ENCODE peak calls at places on chromosomes 4 and X, in seven cellular contexts. One of them, this sample, is unnamed.

GRCh38 chrX:151596282-151596681 is 32.8 kb downstream of the PASD1 start:
- DNase-seq in IMR-90: no peak
- DNase-seq in psoas muscle: no peak
- DNase-seq in DND-41: no peak
- DNase-seq in brain microvascular endothelial cell: no peak
- DNase-seq in body of pancreas: no peak
- DNase-seq in adrenal gland: no peak
- DNase-seq in this sample: no peak

GRCh38 chr4:1396806-1397455 is 9.3 kb downstream of the NKX1-1 start:
- DNase-seq in IMR-90: no peak
- DNase-seq in psoas muscle: no peak
- DNase-seq in DND-41: no peak
- DNase-seq in brain microvascular endothelial cell: no peak
- DNase-seq in body of pancreas: no peak
- DNase-seq in adrenal gland: no peak
- DNase-seq in this sample: peak; percentile 5

GRCh38 chr4:184930026-184930425 is 88.3 kb upstream of the HELT start:
- DNase-seq in IMR-90: no peak
- DNase-seq in psoas muscle: no peak
- DNase-seq in DND-41: no peak
- DNase-seq in brain microvascular endothelial cell: no peak
- DNase-seq in body of pancreas: no peak
- DNase-seq in adrenal gland: no peak
- DNase-seq in this sample: no peak

GRCh38 chr4:20395160-20395773 is 143.6 kb downstream of the SLIT2 start:
- DNase-seq in IMR-90: peak; percentile 15
- DNase-seq in psoas muscle: no peak
- DNase-seq in DND-41: peak; percentile 38
- DNase-seq in brain microvascular endothelial cell: no peak
- DNase-seq in body of pancreas: peak; percentile 34
- DNase-seq in adrenal gland: peak; percentile 26
- DNase-seq in this sample: peak; percentile 70

GRCh38 chrX:56738670-56739069 is 9.6 kb downstream of the NBDY start:
- DNase-seq in IMR-90: no peak
- DNase-seq in psoas muscle: no peak
- DNase-seq in DND-41: no peak
- DNase-seq in brain microvascular endothelial cell: no peak
- DNase-seq in body of pancreas: no peak
- DNase-seq in adrenal gland: no peak
- DNase-seq in this sample: no peak

GRCh38 chrX:72202792-72203401 is 21.3 kb downstream of the PIN4 start:
- DNase-seq in IMR-90: no peak
- DNase-seq in psoas muscle: no peak
- DNase-seq in DND-41: no peak
- DNase-seq in brain microvascular endothelial cell: no peak
- DNase-seq in body of pancreas: no peak
- DNase-seq in adrenal gland: no peak
- DNase-seq in this sample: no peak

GRCh38 chr4:924107-925096 is 7.7 kb downstream of the GAK start:
- DNase-seq in IMR-90: peak; percentile 78
- DNase-seq in psoas muscle: no peak
- DNase-seq in DND-41: no peak
- DNase-seq in brain microvascular endothelial cell: peak; percentile 43
- DNase-seq in body of pancreas: no peak
- DNase-seq in adrenal gland: no peak
- DNase-seq in this sample: peak; percentile 54

GRCh38 chr4:182604953-182605352 is 312.2 kb downstream of the DCTD start:
- DNase-seq in IMR-90: peak; percentile 96
- DNase-seq in psoas muscle: no peak
- DNase-seq in DND-41: no peak
- DNase-seq in brain microvascular endothelial cell: peak; percentile 61
- DNase-seq in body of pancreas: no peak
- DNase-seq in adrenal gland: no peak
- DNase-seq in this sample: no peak

GRCh38 chr4:93232883-93233282 is 595.7 kb upstream of the ATOH1 start:
- DNase-seq in IMR-90: no peak
- DNase-seq in psoas muscle: no peak
- DNase-seq in DND-41: no peak
- DNase-seq in brain microvascular endothelial cell: no peak
- DNase-seq in body of pancreas: no peak
- DNase-seq in adrenal gland: no peak
- DNase-seq in this sample: no peak

GRCh38 chrX:147635186-147635585 is 276.5 kb upstream of the FMR1 start:
- DNase-seq in IMR-90: no peak
- DNase-seq in psoas muscle: no peak
- DNase-seq in DND-41: peak; percentile 18
- DNase-seq in brain microvascular endothelial cell: no peak
- DNase-seq in body of pancreas: no peak
- DNase-seq in adrenal gland: no peak
- DNase-seq in this sample: no peak

GRCh38 chrX:155874571-155875244 is 6.4 kb upstream of the VAMP7 start:
- DNase-seq in IMR-90: no peak
- DNase-seq in psoas muscle: no peak
- DNase-seq in DND-41: no peak
- DNase-seq in brain microvascular endothelial cell: no peak
- DNase-seq in body of pancreas: no peak
- DNase-seq in adrenal gland: no peak
- DNase-seq in this sample: no peak

GRCh38 chr4:156255608-156256007 is 301.9 kb upstream of the CTSO start:
- DNase-seq in IMR-90: no peak
- DNase-seq in psoas muscle: no peak
- DNase-seq in DND-41: no peak
- DNase-seq in brain microvascular endothelial cell: no peak
- DNase-seq in body of pancreas: no peak
- DNase-seq in adrenal gland: no peak
- DNase-seq in this sample: no peak

GRCh38 chr4:7298601-7299000 is 106.3 kb downstream of the SORCS2 start:
- DNase-seq in IMR-90: no peak
- DNase-seq in psoas muscle: no peak
- DNase-seq in DND-41: no peak
- DNase-seq in brain microvascular endothelial cell: no peak
- DNase-seq in body of pancreas: no peak
- DNase-seq in adrenal gland: no peak
- DNase-seq in this sample: no peak

GRCh38 chrX:69320116-69320515 is 154.9 kb upstream of the PJA1 start:
- DNase-seq in IMR-90: no peak
- DNase-seq in psoas muscle: no peak
- DNase-seq in DND-41: no peak
- DNase-seq in brain microvascular endothelial cell: no peak
- DNase-seq in body of pancreas: no peak
- DNase-seq in adrenal gland: no peak
- DNase-seq in this sample: no peak

GRCh38 chr4:600850-601515 is 24.4 kb upstream of the PDE6B start:
- DNase-seq in IMR-90: no peak
- DNase-seq in psoas muscle: no peak
- DNase-seq in DND-41: no peak
- DNase-seq in brain microvascular endothelial cell: no peak
- DNase-seq in body of pancreas: no peak
- DNase-seq in adrenal gland: no peak
- DNase-seq in this sample: no peak

GRCh38 chrX:153521034-153521433 is 3.6 kb downstream of the ATP2B3 start:
- DNase-seq in IMR-90: peak; percentile 45
- DNase-seq in psoas muscle: no peak
- DNase-seq in DND-41: no peak
- DNase-seq in brain microvascular endothelial cell: no peak
- DNase-seq in body of pancreas: no peak
- DNase-seq in adrenal gland: no peak
- DNase-seq in this sample: no peak

GRCh38 chr4:169416997-169417396 is 146.2 kb upstream of the SH3RF1 start:
- DNase-seq in IMR-90: no peak
- DNase-seq in psoas muscle: no peak
- DNase-seq in DND-41: no peak
- DNase-seq in brain microvascular endothelial cell: no peak
- DNase-seq in body of pancreas: no peak
- DNase-seq in adrenal gland: no peak
- DNase-seq in this sample: no peak

GRCh38 chr4:5371415-5372190 is 320.3 kb downstream of the STK32B start:
- DNase-seq in IMR-90: peak; percentile 80
- DNase-seq in psoas muscle: no peak
- DNase-seq in DND-41: no peak
- DNase-seq in brain microvascular endothelial cell: peak; percentile 65
- DNase-seq in body of pancreas: no peak
- DNase-seq in adrenal gland: no peak
- DNase-seq in this sample: no peak

GRCh38 chr4:81562093-81562492 is 90.4 kb upstream of the RASGEF1B start:
- DNase-seq in IMR-90: no peak
- DNase-seq in psoas muscle: no peak
- DNase-seq in DND-41: no peak
- DNase-seq in brain microvascular endothelial cell: no peak
- DNase-seq in body of pancreas: no peak
- DNase-seq in adrenal gland: no peak
- DNase-seq in this sample: no peak

GRCh38 chr4:83281326-83281725 is 3.3 kb downstream of the COQ2 start:
- DNase-seq in IMR-90: no peak
- DNase-seq in psoas muscle: no peak
- DNase-seq in DND-41: no peak
- DNase-seq in brain microvascular endothelial cell: no peak
- DNase-seq in body of pancreas: no peak
- DNase-seq in adrenal gland: no peak
- DNase-seq in this sample: no peak

GRCh38 chrX:26871967-26872366 is 591.2 kb downstream of the PPP4R3C start:
- DNase-seq in IMR-90: no peak
- DNase-seq in psoas muscle: no peak
- DNase-seq in DND-41: no peak
- DNase-seq in brain microvascular endothelial cell: no peak
- DNase-seq in body of pancreas: no peak
- DNase-seq in adrenal gland: no peak
- DNase-seq in this sample: no peak

GRCh38 chrX:48695524-48695875 is 1.0 kb upstream of the SUV39H1 start:
- DNase-seq in IMR-90: peak; percentile 28
- DNase-seq in psoas muscle: no peak
- DNase-seq in DND-41: no peak
- DNase-seq in brain microvascular endothelial cell: no peak
- DNase-seq in body of pancreas: no peak
- DNase-seq in adrenal gland: no peak
- DNase-seq in this sample: peak; percentile 53

GRCh38 chr4:80228460-80228859 is 31.2 kb downstream of the PRDM8 start:
- DNase-seq in IMR-90: no peak
- DNase-seq in psoas muscle: no peak
- DNase-seq in DND-41: no peak
- DNase-seq in brain microvascular endothelial cell: no peak
- DNase-seq in body of pancreas: no peak
- DNase-seq in adrenal gland: no peak
- DNase-seq in this sample: no peak

GRCh38 chrX:39577976-39578962 is 519.5 kb downstream of the BCOR start:
- DNase-seq in IMR-90: no peak
- DNase-seq in psoas muscle: peak; percentile 20
- DNase-seq in DND-41: peak; percentile 67
- DNase-seq in brain microvascular endothelial cell: no peak
- DNase-seq in body of pancreas: no peak
- DNase-seq in adrenal gland: no peak
- DNase-seq in this sample: no peak

GRCh38 chr4:38856524-38857337 is at the start of gene TLR6:
- DNase-seq in IMR-90: peak; percentile 68
- DNase-seq in psoas muscle: no peak
- DNase-seq in DND-41: peak; percentile 72
- DNase-seq in brain microvascular endothelial cell: peak; percentile 72
- DNase-seq in body of pancreas: peak; percentile 82
- DNase-seq in adrenal gland: no peak
- DNase-seq in this sample: peak; percentile 57

GRCh38 chr4:121176082-121176706 is 12.1 kb upstream of the TNIP3 start:
- DNase-seq in IMR-90: no peak
- DNase-seq in psoas muscle: no peak
- DNase-seq in DND-41: no peak
- DNase-seq in brain microvascular endothelial cell: no peak
- DNase-seq in body of pancreas: no peak
- DNase-seq in adrenal gland: no peak
- DNase-seq in this sample: no peak

GRCh38 chr4:71677568-71677967 is 106.3 kb downstream of the GC start:
- DNase-seq in IMR-90: no peak
- DNase-seq in psoas muscle: no peak
- DNase-seq in DND-41: no peak
- DNase-seq in brain microvascular endothelial cell: no peak
- DNase-seq in body of pancreas: no peak
- DNase-seq in adrenal gland: no peak
- DNase-seq in this sample: no peak

GRCh38 chr4:66554844-66555243 is 884.6 kb upstream of the EPHA5 start:
- DNase-seq in IMR-90: no peak
- DNase-seq in psoas muscle: no peak
- DNase-seq in DND-41: no peak
- DNase-seq in brain microvascular endothelial cell: no peak
- DNase-seq in body of pancreas: no peak
- DNase-seq in adrenal gland: no peak
- DNase-seq in this sample: no peak
- TF ChIP-seq CTCF in IMR-90: no peak
- TF ChIP-seq CTCF in psoas muscle: no peak
- TF ChIP-seq CTCF in DND-41: no peak
- TF ChIP-seq CTCF in brain microvascular endothelial cell: no peak
- TF ChIP-seq CTCF in body of pancreas: no peak
- TF ChIP-seq CTCF in adrenal gland: no peak
- TF ChIP-seq CTCF in this sample: no peak

GRCh38 chrX:145821898-145822567 is 4.4 kb downstream of the SLITRK2 start:
- DNase-seq in IMR-90: no peak
- DNase-seq in psoas muscle: no peak
- DNase-seq in DND-41: no peak
- DNase-seq in brain microvascular endothelial cell: no peak
- DNase-seq in body of pancreas: no peak
- DNase-seq in adrenal gland: no peak
- DNase-seq in this sample: no peak
- H3K27ac ChIP-seq in IMR-90: no peak overlapping the region
- H3K27ac ChIP-seq in psoas muscle: no peak overlapping the region
- H3K27ac ChIP-seq in DND-41: no peak overlapping the region
- H3K27ac ChIP-seq in brain microvascular endothelial cell: no peak overlapping the region
- H3K27ac ChIP-seq in body of pancreas: no peak overlapping the region
- H3K27ac ChIP-seq in adrenal gland: no peak overlapping the region
- H3K27ac ChIP-seq in this sample: no peak overlapping the region

GRCh38 chr4:61763682-61764081 is 563.6 kb downstream of the ADGRL3 start:
- DNase-seq in IMR-90: no peak
- DNase-seq in psoas muscle: no peak
- DNase-seq in DND-41: no peak
- DNase-seq in brain microvascular endothelial cell: no peak
- DNase-seq in body of pancreas: no peak
- DNase-seq in adrenal gland: no peak
- DNase-seq in this sample: no peak
- H3K36me3 ChIP-seq in IMR-90: no peaks in the 10 kb centered on the region
- H3K36me3 ChIP-seq in psoas muscle: no peaks in the 10 kb centered on the region
- H3K36me3 ChIP-seq in DND-41: no peaks in the 10 kb centered on the region
- H3K36me3 ChIP-seq in brain microvascular endothelial cell: no peaks in the 10 kb centered on the region
- H3K36me3 ChIP-seq in body of pancreas: no peaks in the 10 kb centered on the region
- H3K36me3 ChIP-seq in adrenal gland: no peaks in the 10 kb centered on the region
- H3K36me3 ChIP-seq in this sample: no peaks in the 10 kb centered on the region

DNA sequence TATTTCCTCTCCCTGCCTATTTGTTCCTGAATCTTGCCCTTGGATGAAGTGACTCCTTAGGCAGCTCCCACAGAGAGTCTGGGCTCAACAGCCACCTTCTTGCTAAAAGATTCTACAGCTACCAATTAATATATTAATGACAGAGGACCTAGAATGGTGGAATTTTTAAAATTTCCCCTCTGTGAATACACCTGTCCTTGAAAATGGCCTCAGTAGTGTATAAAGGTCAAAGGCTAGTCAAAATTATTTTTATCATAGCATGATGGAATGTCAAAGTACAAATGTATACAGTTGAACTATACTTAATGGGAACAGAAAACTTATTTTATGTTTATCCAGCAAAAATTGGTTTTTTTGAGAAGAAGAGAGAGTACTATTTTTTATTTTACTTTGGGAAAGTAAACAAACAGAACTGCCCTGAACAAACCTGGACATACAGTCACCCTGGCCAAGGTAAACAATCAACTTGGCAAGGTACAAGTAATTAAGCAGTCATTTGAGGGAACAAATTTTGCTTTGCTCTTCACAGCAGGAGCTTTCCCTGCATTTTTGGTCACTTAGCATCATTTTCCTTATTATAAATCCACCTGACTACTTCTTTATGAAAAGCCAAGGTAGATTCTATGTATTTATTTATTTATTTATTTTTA is 250.8 kb downstream of the INPP4B start:
- DNase-seq in IMR-90: no peak
- DNase-seq in psoas muscle: no peak
- DNase-seq in DND-41: no peak
- DNase-seq in brain microvascular endothelial cell: no peak
- DNase-seq in body of pancreas: peak; percentile 70
- DNase-seq in adrenal gland: no peak
- DNase-seq in this sample: no peak
- TF ChIP-seq CTCF in IMR-90: no peak
- TF ChIP-seq CTCF in psoas muscle: no peak
- TF ChIP-seq CTCF in DND-41: no peak
- TF ChIP-seq CTCF in brain microvascular endothelial cell: no peak
- TF ChIP-seq CTCF in body of pancreas: no peak
- TF ChIP-seq CTCF in adrenal gland: no peak
- TF ChIP-seq CTCF in this sample: no peak

This sample was measured in WERI-Rb-1.